ENCODE peak calls at places on chromosomes 7 and 10, in four cellular contexts. D, C, S and H are unnamed samples.

GRCh38 chr7:16028103-16028502 is 341.6 kb upstream of the MEOX2 start:
- DNase-seq in D (no peak), C (no peak), S (no peak), H (no peak)

GRCh38 chr7:107404740-107405537 is 64.9 kb upstream of the GPR22 start:
- DNase-seq in D (no peak), C (no peak), S (no peak), H (no peak)

GRCh38 chr7:144438759-144439158 is 35.3 kb upstream of the NOBOX start:
- DNase-seq in D (no peak), C (no peak), S (peak), H (no peak)

GRCh38 chr10:58932821-58933314 is 243.6 kb upstream of the PHYHIPL start:
- DNase-seq in D (no peak), C (no peak), S (no peak), H (no peak)

GRCh38 chr7:131111081-131111576 is 216.5 kb upstream of the MKLN1 start:
- DNase-seq in D (no peak), C (no peak), S (no peak), H (peak)

GRCh38 chr10:7667262-7668141 is 736 bp upstream of the ITIH5 start:
- DNase-seq in D (peak), C (no peak), S (peak), H (peak)

GRCh38 chr10:46528675-46529615 is 27.5 kb downstream of the GPRIN2 start:
- DNase-seq in D (no peak), C (no peak), S (no peak), H (no peak)

GRCh38 chr7:6035165-6035564 is 4.0 kb downstream of the ANKRD61 start:
- DNase-seq in D (no peak), C (no peak), S (no peak), H (no peak)

GRCh38 chr10:3132036-3133025 is 40.3 kb downstream of the PITRM1 start:
- DNase-seq in D (no peak), C (no peak), S (no peak), H (no peak)

GRCh38 chr10:29862926-29863614 is 196.3 kb downstream of the JCAD start:
- DNase-seq in D (no peak), C (peak), S (no peak), H (no peak)

GRCh38 chr10:94630017-94630688 is 53.4 kb upstream of the CYP2C18 start:
- DNase-seq in D (no peak), C (peak), S (peak), H (peak)

GRCh38 chr7:39356531-39356930 is 209.7 kb upstream of the YAE1 start:
- DNase-seq in D (no peak), C (no peak), S (no peak), H (no peak)

GRCh38 chr10:19847321-19847720 is 31.1 kb downstream of the PLXDC2 start:
- DNase-seq in D (no peak), C (no peak), S (no peak), H (no peak)

GRCh38 chr10:80506189-80506575 is 31.5 kb upstream of the SH2D4B start:
- DNase-seq in D (no peak), C (peak), S (peak), H (no peak)

GRCh38 chr10:44008270-44008916 is 359.7 kb upstream of the ZNF32 start:
- DNase-seq in D (no peak), C (no peak), S (no peak), H (no peak)

GRCh38 chr7:42883950-42884349 is 27.9 kb downstream of the C7orf25 start:
- DNase-seq in D (no peak), C (no peak), S (no peak), H (no peak)

GRCh38 chr7:136214356-136214755 is 237.2 kb upstream of the MTPN start:
- DNase-seq in D (no peak), C (peak), S (no peak), H (peak)

GRCh38 chr7:100894860-100895700 is 608 bp downstream of the ACHE start:
- DNase-seq in D (peak), C (no peak), S (no peak), H (peak)

GRCh38 chr10:11440250-11441150 is 170.9 kb downstream of the USP6NL start:
- DNase-seq in D (peak), C (no peak), S (no peak), H (no peak)

GRCh38 chr7:106369349-106369748 is 84.6 kb upstream of the NAMPT start:
- DNase-seq in D (no peak), C (no peak), S (no peak), H (no peak)

GRCh38 chr7:45173596-45174327 is 16.2 kb downstream of the RAMP3 start:
- DNase-seq in D (no peak), C (no peak), S (no peak), H (no peak)

GRCh38 chr10:110822708-110823291 is 48.9 kb upstream of the PDCD4 start:
- DNase-seq in D (peak), C (no peak), S (no peak), H (peak)

GRCh38 chr10:132498562-132499366 is 38.8 kb upstream of the INPP5A start:
- DNase-seq in D (no peak), C (no peak), S (no peak), H (no peak)

GRCh38 chr7:93629291-93629801 is 54.8 kb upstream of the CALCR start:
- DNase-seq in D (no peak), C (no peak), S (no peak), H (no peak)

GRCh38 chr7:4144801-4145470 is 537.2 kb upstream of the FOXK1 start:
- DNase-seq in D (peak), C (no peak), S (no peak), H (peak)

GRCh38 chr7:133936074-133936473 is 191.1 kb upstream of the LRGUK start:
- DNase-seq in D (no peak), C (no peak), S (no peak), H (no peak)

GRCh38 chr7:106045592-106045991 is 66.5 kb downstream of the SYPL1 start:
- DNase-seq in D (no peak), C (no peak), S (no peak), H (no peak)

GRCh38 chr7:117019786-117020604 is 66.7 kb downstream of the ST7 start:
- DNase-seq in D (peak), C (peak), S (no peak), H (peak)

GRCh38 chr10:132444877-132445351 is 47.9 kb downstream of the PWWP2B start:
- DNase-seq in D (no peak), C (no peak), S (no peak), H (no peak)

GRCh38 chr7:84237533-84238173 is 43.1 kb upstream of the SEMA3A start:
- DNase-seq in D (no peak), C (peak), S (no peak), H (no peak)

DNA sequence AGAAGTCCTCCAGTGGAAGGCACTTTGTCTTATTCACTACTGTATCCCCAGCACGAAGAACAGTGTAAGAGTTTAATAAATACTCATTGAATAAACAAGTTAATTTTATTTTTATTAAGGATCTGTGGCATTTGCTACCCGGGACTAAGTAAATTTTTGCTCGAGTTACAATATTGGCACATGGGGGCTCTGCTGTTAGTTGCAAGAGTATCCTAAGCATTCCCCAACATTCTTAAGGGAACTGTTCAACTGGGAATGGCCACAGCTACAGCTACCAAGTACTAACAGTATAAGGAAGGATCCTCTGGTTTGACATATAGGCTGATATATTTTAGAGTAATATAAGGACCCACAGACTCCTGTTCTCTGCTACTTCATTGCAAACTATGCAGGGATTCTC is 8.7 kb upstream of the LRRTM3 start:
- DNase-seq in D (no peak), C (no peak), S (no peak), H (no peak)
- TF ChIP-seq SIN3A in D (no peak), C (no peak), S (no peak), H (no peak)

GRCh38 chr10:69439350-69439739 is 11.9 kb upstream of the TSPAN15 start:
- DNase-seq in D (no peak), C (no peak), S (no peak), H (no peak)
- TF ChIP-seq SIN3A in D (no peak), C (no peak), S (no peak), H (no peak)

GRCh38 chr10:60114765-60115586 is 208.6 kb upstream of the CCDC6 start:
- DNase-seq in D (no peak), C (peak), S (peak), H (peak)
- TF ChIP-seq SIN3A in D (no peak), C (no peak), S (no peak), H (no peak)

GRCh38 chr10:108544500-108545120 is 1378.7 kb downstream of the XPNPEP1 start:
- DNase-seq in D (peak), C (no peak), S (peak), H (peak)
- TF ChIP-seq SIN3A in D (no peak), C (no peak), S (no peak), H (no peak)

DNA sequence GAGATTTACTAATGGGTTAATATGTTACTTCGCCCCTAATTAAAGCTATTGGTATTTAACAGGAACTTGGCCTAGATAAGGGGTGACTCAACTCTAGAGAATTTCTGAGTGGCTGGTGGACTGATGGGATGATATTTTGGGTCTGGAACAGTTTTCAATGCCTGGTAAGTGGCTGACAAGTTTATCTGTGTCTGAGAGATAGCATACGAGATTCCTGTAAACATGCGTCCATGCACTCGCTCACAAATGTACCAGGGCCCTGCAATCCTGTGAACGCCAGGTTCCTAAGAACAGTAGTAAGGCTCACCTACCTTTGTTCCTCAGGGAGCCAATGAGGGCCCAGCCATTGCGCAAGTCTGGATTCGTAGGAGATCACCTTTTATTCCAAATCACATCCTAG is 683.8 kb upstream of the ANKRD30A start:
- DNase-seq in D (no peak), C (no peak), S (no peak), H (peak)
- TF ChIP-seq SIN3A in D (no peak), C (no peak), S (no peak), H (no peak)

DNA sequence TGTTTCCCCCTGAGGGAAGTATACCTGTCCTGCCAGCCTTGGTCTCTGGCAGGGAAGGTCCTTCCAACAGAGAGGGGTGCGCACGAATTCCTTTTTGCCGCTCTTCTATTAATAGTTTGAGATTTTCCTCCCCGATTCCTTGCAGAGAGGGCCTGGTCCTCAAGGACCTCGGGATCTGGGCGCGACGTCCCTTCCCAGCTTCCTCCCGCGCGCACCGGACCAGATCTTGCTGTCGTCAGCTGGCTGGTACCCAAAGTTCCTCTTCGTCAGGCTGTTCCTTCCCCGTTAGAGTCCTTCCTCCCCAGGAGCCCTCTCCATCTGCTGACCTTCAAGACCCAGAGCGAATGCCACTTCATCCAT is 746 bp upstream of the GOT1 start:
- DNase-seq in D (no peak), C (peak), S (no peak), H (peak)
- TF ChIP-seq SIN3A in D (no peak), C (no peak), S (peak), H (no peak)

DNA sequence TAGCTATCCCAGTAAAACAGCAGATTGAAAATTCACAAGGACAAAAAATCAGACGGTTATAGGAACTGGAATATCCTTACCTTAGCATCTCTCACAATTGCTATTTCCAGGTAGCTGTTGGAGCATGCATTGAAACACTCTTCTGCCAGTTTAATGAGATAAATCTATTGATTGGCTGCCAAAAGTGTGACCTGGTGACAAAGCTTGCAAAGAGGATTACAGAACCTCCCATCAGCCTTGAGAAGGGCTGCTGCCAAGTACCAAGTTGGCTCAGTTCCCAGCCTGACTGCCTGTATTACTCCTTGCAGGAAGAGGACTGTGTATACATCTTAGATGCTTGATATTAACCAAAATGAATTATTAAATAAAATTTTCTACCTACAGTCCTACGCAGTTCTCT is 5.1 kb downstream of the PRLHR start:
- DNase-seq in D (no peak), C (no peak), S (no peak), H (peak)
- TF ChIP-seq SIN3A in D (no peak), C (no peak), S (no peak), H (no peak)

DNA sequence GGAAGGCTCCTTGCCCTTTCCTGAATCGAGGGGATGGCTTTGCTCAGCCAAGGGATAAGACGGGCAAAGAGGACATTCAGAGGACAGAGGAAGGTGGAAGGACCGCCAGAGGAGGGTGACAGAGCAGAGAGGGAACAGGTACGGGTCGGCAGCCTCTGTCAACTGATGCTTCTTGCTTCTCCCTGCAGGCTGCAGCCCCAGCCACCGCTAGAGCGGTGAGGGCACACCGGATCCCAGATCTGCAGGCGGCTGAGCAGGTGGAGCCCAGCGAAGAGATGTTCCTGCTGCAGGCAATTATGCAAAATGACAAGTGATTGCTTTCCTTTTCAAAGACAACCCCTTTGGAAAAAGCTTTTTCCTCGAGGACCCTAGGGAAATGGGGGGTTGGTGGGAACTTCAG is 181.9 kb upstream of the ANKRD30A start:
- DNase-seq in D (no peak), C (no peak), S (no peak), H (no peak)
- TF ChIP-seq SIN3A in D (no peak), C (no peak), S (no peak), H (no peak)

DNA sequence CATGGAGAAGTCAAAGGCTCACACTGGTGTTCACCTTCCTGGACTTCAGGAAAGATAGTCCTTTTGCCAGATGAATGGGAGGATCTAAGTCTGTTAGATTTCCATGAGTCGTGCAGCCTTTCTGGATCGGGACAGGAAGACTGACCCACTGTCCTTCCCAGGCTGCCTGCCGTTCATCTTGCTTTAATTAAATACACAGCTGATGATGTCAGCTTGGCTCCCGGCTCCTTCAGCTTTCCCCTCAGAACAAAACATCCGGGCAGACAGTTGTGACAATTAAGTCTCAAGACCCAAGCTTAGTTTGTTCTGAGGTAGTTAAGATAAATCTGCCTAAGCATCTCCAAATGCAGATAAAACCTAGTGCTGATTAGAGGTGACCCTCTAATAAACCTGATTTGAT is 58.6 kb downstream of the AUTS2 start:
- DNase-seq in D (no peak), C (no peak), S (no peak), H (peak)
- TF ChIP-seq SIN3A in D (no peak), C (no peak), S (no peak), H (no peak)

DNA sequence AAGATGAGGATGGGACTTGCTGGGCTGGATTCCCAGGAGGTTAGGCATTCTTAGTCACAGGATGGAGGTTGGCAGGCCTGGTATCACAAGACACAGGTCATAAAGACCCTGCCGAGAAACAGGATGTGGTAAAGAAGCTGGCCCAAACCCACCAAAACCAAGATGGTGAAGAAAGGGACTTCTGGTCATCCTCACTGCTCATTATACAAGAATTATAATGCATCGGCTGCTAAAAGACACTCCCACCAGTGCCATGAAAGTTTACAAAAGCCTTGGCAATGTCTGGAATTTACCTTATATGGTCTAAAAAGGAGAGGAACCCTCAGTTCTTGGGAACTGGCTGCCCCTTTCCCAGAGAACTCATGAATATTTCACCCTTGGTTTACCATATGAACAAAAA is 345.5 kb upstream of the POM121L12 start:
- DNase-seq in D (no peak), C (no peak), S (no peak), H (no peak)
- TF ChIP-seq SIN3A in D (no peak), C (no peak), S (no peak), H (no peak)